ENCODE peak calls at places on chromosome 16, in nine cellular contexts. One of them, this sample, is unnamed.

GRCh38 chr16:89114159-89114981 is 20.7 kb downstream of the ACSF3 start:
- DNase-seq in breast epithelium: no peak
- DNase-seq in prostate gland: no peak
- DNase-seq in transverse colon: peak
- DNase-seq in endothelial cell of umbilical vein: no peak
- DNase-seq in HepG2: no peak
- DNase-seq in H1: no peak
- DNase-seq in stomach: no peak
- DNase-seq in GM12891: no peak
- DNase-seq in this sample: no peak

GRCh38 chr16:12796498-12796897 is 7.2 kb downstream of the CPPED1 start:
- DNase-seq in GM12891: no peak
- DNase-seq in prostate gland: no peak
- DNase-seq in endothelial cell of umbilical vein: no peak
- DNase-seq in H1: no peak
- DNase-seq in stomach: no peak
- DNase-seq in HepG2: no peak
- DNase-seq in transverse colon: no peak
- DNase-seq in breast epithelium: no peak
- DNase-seq in this sample: no peak

GRCh38 chr16:73171380-73171779 is 123.5 kb upstream of the ZFHX3 start:
- DNase-seq in GM12891: no peak
- DNase-seq in prostate gland: no peak
- DNase-seq in H1: no peak
- DNase-seq in endothelial cell of umbilical vein: no peak
- DNase-seq in transverse colon: peak
- DNase-seq in stomach: no peak
- DNase-seq in breast epithelium: no peak
- DNase-seq in HepG2: no peak
- DNase-seq in this sample: no peak

GRCh38 chr16:11575223-11575589 is 11.5 kb downstream of the LITAF start:
- DNase-seq in endothelial cell of umbilical vein: no peak
- DNase-seq in prostate gland: no peak
- DNase-seq in HepG2: no peak
- DNase-seq in H1: no peak
- DNase-seq in stomach: no peak
- DNase-seq in GM12891: no peak
- DNase-seq in breast epithelium: no peak
- DNase-seq in transverse colon: no peak
- DNase-seq in this sample: no peak

GRCh38 chr16:66274335-66275110 is 92.0 kb upstream of the CDH5 start:
- DNase-seq in GM12891: no peak
- DNase-seq in stomach: no peak
- DNase-seq in breast epithelium: no peak
- DNase-seq in prostate gland: no peak
- DNase-seq in HepG2: peak
- DNase-seq in endothelial cell of umbilical vein: peak
- DNase-seq in transverse colon: no peak
- DNase-seq in H1: no peak
- DNase-seq in this sample: no peak

GRCh38 chr16:59067207-59067606 is 333.1 kb upstream of the GOT2 start:
- DNase-seq in stomach: no peak
- DNase-seq in endothelial cell of umbilical vein: peak
- DNase-seq in H1: no peak
- DNase-seq in transverse colon: peak
- DNase-seq in breast epithelium: no peak
- DNase-seq in GM12891: no peak
- DNase-seq in prostate gland: no peak
- DNase-seq in HepG2: no peak
- DNase-seq in this sample: no peak

GRCh38 chr16:77588389-77588788 is 133.9 kb upstream of the NUDT7 start:
- DNase-seq in prostate gland: no peak
- DNase-seq in stomach: no peak
- DNase-seq in HepG2: no peak
- DNase-seq in H1: no peak
- DNase-seq in endothelial cell of umbilical vein: no peak
- DNase-seq in transverse colon: no peak
- DNase-seq in GM12891: no peak
- DNase-seq in breast epithelium: no peak
- DNase-seq in this sample: no peak

GRCh38 chr16:27628216-27628945 is 78.4 kb downstream of the KATNIP start:
- DNase-seq in stomach: no peak
- DNase-seq in endothelial cell of umbilical vein: no peak
- DNase-seq in transverse colon: peak
- DNase-seq in GM12891: no peak
- DNase-seq in breast epithelium: no peak
- DNase-seq in prostate gland: no peak
- DNase-seq in H1: no peak
- DNase-seq in HepG2: no peak
- DNase-seq in this sample: no peak

GRCh38 chr16:424623-425081 is 797 bp upstream of the RAB11FIP3 start:
- DNase-seq in prostate gland: peak
- DNase-seq in breast epithelium: no peak
- DNase-seq in H1: no peak
- DNase-seq in stomach: peak
- DNase-seq in HepG2: no peak
- DNase-seq in endothelial cell of umbilical vein: peak
- DNase-seq in GM12891: no peak
- DNase-seq in transverse colon: peak
- DNase-seq in this sample: no peak

GRCh38 chr16:82782715-82783251 is 156.0 kb downstream of the CDH13 start:
- DNase-seq in breast epithelium: no peak
- DNase-seq in stomach: no peak
- DNase-seq in endothelial cell of umbilical vein: peak
- DNase-seq in H1: no peak
- DNase-seq in GM12891: no peak
- DNase-seq in transverse colon: peak
- DNase-seq in prostate gland: peak
- DNase-seq in HepG2: no peak
- DNase-seq in this sample: no peak

GRCh38 chr16:72455743-72456659 is 284.0 kb upstream of the PMFBP1 start:
- DNase-seq in stomach: peak
- DNase-seq in breast epithelium: no peak
- DNase-seq in transverse colon: peak
- DNase-seq in HepG2: peak
- DNase-seq in GM12891: no peak
- DNase-seq in prostate gland: peak
- DNase-seq in endothelial cell of umbilical vein: peak
- DNase-seq in H1: no peak
- DNase-seq in this sample: no peak

GRCh38 chr16:46607529-46607928 is 13.7 kb downstream of the SHCBP1 start:
- DNase-seq in stomach: no peak
- DNase-seq in endothelial cell of umbilical vein: peak
- DNase-seq in HepG2: peak
- DNase-seq in breast epithelium: no peak
- DNase-seq in H1: no peak
- DNase-seq in prostate gland: no peak
- DNase-seq in GM12891: no peak
- DNase-seq in transverse colon: no peak
- DNase-seq in this sample: no peak

GRCh38 chr16:72664122-72664479 is 383.8 kb downstream of the ZFHX3 start:
- DNase-seq in HepG2: no peak
- DNase-seq in H1: no peak
- DNase-seq in GM12891: no peak
- DNase-seq in breast epithelium: no peak
- DNase-seq in endothelial cell of umbilical vein: no peak
- DNase-seq in transverse colon: no peak
- DNase-seq in stomach: no peak
- DNase-seq in prostate gland: no peak
- DNase-seq in this sample: no peak

GRCh38 chr16:89525146-89525913 is 17.1 kb downstream of the SPG7 start:
- DNase-seq in H1: no peak
- DNase-seq in transverse colon: peak
- DNase-seq in stomach: no peak
- DNase-seq in endothelial cell of umbilical vein: no peak
- DNase-seq in prostate gland: no peak
- DNase-seq in breast epithelium: no peak
- DNase-seq in GM12891: peak
- DNase-seq in HepG2: no peak
- DNase-seq in this sample: no peak

GRCh38 chr16:16127469-16128116 is 95.7 kb downstream of the ABCC6 start:
- DNase-seq in H1: peak
- DNase-seq in GM12891: peak
- DNase-seq in transverse colon: peak
- DNase-seq in stomach: peak
- DNase-seq in prostate gland: peak
- DNase-seq in endothelial cell of umbilical vein: peak
- DNase-seq in breast epithelium: no peak
- DNase-seq in HepG2: peak
- DNase-seq in this sample: peak

GRCh38 chr16:28089205-28089991 is 25.9 kb upstream of the GSG1L start:
- DNase-seq in transverse colon: no peak
- DNase-seq in H1: no peak
- DNase-seq in breast epithelium: no peak
- DNase-seq in stomach: no peak
- DNase-seq in endothelial cell of umbilical vein: no peak
- DNase-seq in GM12891: no peak
- DNase-seq in prostate gland: no peak
- DNase-seq in HepG2: no peak
- DNase-seq in this sample: no peak

GRCh38 chr16:67872631-67873434 is at the start of gene EDC4:
- DNase-seq in stomach: peak
- DNase-seq in HepG2: peak
- DNase-seq in H1: no peak
- DNase-seq in transverse colon: peak
- DNase-seq in prostate gland: peak
- DNase-seq in endothelial cell of umbilical vein: peak
- DNase-seq in breast epithelium: peak
- DNase-seq in GM12891: peak
- DNase-seq in this sample: peak

GRCh38 chr16:57959121-57959520 is 11.8 kb downstream of the CNGB1 start:
- DNase-seq in prostate gland: no peak
- DNase-seq in breast epithelium: no peak
- DNase-seq in stomach: no peak
- DNase-seq in GM12891: no peak
- DNase-seq in transverse colon: no peak
- DNase-seq in H1: no peak
- DNase-seq in endothelial cell of umbilical vein: no peak
- DNase-seq in HepG2: no peak
- DNase-seq in this sample: no peak

GRCh38 chr16:88651276-88651988 is 579 bp upstream of the CYBA start:
- DNase-seq in prostate gland: no peak
- DNase-seq in breast epithelium: no peak
- DNase-seq in H1: no peak
- DNase-seq in HepG2: peak
- DNase-seq in transverse colon: peak
- DNase-seq in stomach: peak
- DNase-seq in endothelial cell of umbilical vein: no peak
- DNase-seq in GM12891: peak
- DNase-seq in this sample: peak

DNA sequence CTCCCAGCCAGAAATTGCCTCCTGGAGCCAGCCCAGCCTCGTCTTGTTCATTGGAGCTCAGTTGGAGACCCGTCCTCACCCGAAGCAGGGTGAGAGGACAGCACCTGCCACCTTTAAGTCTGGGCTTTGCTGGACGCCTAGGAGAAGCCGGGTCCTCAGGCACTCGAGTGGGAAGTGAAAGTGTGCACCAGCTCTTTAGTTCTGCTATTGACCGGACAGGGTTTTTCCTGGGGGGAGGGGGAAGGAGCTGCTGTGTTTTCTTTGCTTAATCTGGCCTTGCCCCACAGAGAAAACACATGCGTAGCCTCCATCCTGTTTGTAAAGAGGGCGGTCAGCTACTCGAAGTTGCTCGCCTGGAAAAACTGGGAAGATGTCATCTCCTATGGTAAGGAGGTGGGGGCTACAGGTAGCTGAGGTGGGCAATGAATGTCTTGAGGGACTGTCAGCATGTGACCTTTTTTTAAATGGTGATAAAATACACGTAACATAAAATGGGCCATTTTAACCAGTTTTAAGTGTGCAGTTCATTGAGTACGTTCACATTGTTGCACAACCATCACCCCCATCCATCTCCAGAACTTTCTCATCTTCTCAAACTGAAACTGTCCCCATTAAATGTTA is 34.4 kb downstream of the CMIP start:
- DNase-seq in breast epithelium: no peak
- DNase-seq in HepG2: no peak
- DNase-seq in transverse colon: peak
- DNase-seq in prostate gland: peak
- DNase-seq in GM12891: no peak
- DNase-seq in stomach: peak
- DNase-seq in endothelial cell of umbilical vein: peak
- DNase-seq in H1: no peak
- DNase-seq in this sample: peak
- TF ChIP-seq POLR2AphosphoS5 in breast epithelium: no peak
- TF ChIP-seq POLR2AphosphoS5 in HepG2: no peak
- TF ChIP-seq POLR2AphosphoS5 in transverse colon: no peak
- TF ChIP-seq POLR2AphosphoS5 in prostate gland: peak
- TF ChIP-seq POLR2AphosphoS5 in GM12891: peak
- TF ChIP-seq POLR2AphosphoS5 in stomach: peak
- TF ChIP-seq POLR2AphosphoS5 in endothelial cell of umbilical vein: peak
- TF ChIP-seq POLR2AphosphoS5 in H1: no peak
- TF ChIP-seq POLR2AphosphoS5 in this sample: peak

GRCh38 chr16:8855051-8855786 is 13.6 kb downstream of the CARHSP1 start:
- DNase-seq in GM12891: no peak
- DNase-seq in endothelial cell of umbilical vein: no peak
- DNase-seq in breast epithelium: no peak
- DNase-seq in HepG2: no peak
- DNase-seq in H1: no peak
- DNase-seq in stomach: no peak
- DNase-seq in transverse colon: peak
- DNase-seq in prostate gland: no peak
- DNase-seq in this sample: no peak
- TF ChIP-seq POLR2AphosphoS5 in GM12891: no peak
- TF ChIP-seq POLR2AphosphoS5 in endothelial cell of umbilical vein: no peak
- TF ChIP-seq POLR2AphosphoS5 in breast epithelium: no peak
- TF ChIP-seq POLR2AphosphoS5 in HepG2: peak
- TF ChIP-seq POLR2AphosphoS5 in H1: no peak
- TF ChIP-seq POLR2AphosphoS5 in stomach: no peak
- TF ChIP-seq POLR2AphosphoS5 in transverse colon: no peak
- TF ChIP-seq POLR2AphosphoS5 in prostate gland: no peak
- TF ChIP-seq POLR2AphosphoS5 in this sample: no peak

GRCh38 chr16:3646348-3646920 is 8.1 kb upstream of the DNASE1 start:
- DNase-seq in endothelial cell of umbilical vein: peak
- DNase-seq in breast epithelium: peak
- DNase-seq in prostate gland: peak
- DNase-seq in transverse colon: peak
- DNase-seq in H1: no peak
- DNase-seq in stomach: peak
- DNase-seq in GM12891: no peak
- DNase-seq in HepG2: peak
- DNase-seq in this sample: no peak
- TF ChIP-seq POLR2AphosphoS5 in endothelial cell of umbilical vein: no peak
- TF ChIP-seq POLR2AphosphoS5 in breast epithelium: no peak
- TF ChIP-seq POLR2AphosphoS5 in prostate gland: peak
- TF ChIP-seq POLR2AphosphoS5 in transverse colon: no peak
- TF ChIP-seq POLR2AphosphoS5 in H1: no peak
- TF ChIP-seq POLR2AphosphoS5 in stomach: no peak
- TF ChIP-seq POLR2AphosphoS5 in GM12891: no peak
- TF ChIP-seq POLR2AphosphoS5 in HepG2: no peak
- TF ChIP-seq POLR2AphosphoS5 in this sample: no peak

GRCh38 chr16:3112058-3112880 is at the start of gene ZNF205:
- DNase-seq in stomach: peak
- DNase-seq in HepG2: peak
- DNase-seq in breast epithelium: peak
- DNase-seq in GM12891: no peak
- DNase-seq in prostate gland: peak
- DNase-seq in endothelial cell of umbilical vein: peak
- DNase-seq in transverse colon: peak
- DNase-seq in H1: no peak
- DNase-seq in this sample: peak
- TF ChIP-seq POLR2AphosphoS5 in stomach: no peak
- TF ChIP-seq POLR2AphosphoS5 in HepG2: peak
- TF ChIP-seq POLR2AphosphoS5 in breast epithelium: peak
- TF ChIP-seq POLR2AphosphoS5 in GM12891: no peak
- TF ChIP-seq POLR2AphosphoS5 in prostate gland: peak
- TF ChIP-seq POLR2AphosphoS5 in endothelial cell of umbilical vein: peak
- TF ChIP-seq POLR2AphosphoS5 in transverse colon: no peak
- TF ChIP-seq POLR2AphosphoS5 in H1: peak
- TF ChIP-seq POLR2AphosphoS5 in this sample: no peak

This sample was measured in GM12892.